ENCODE peak calls at places on chromosomes 1 and 21, in ten cellular contexts. Y, K, Q, T, D, S, F, N, E and O are unnamed samples.

GRCh38 chr21:43829161-43829560 is 35.9 kb upstream of the AGPAT3 start:
- DNase-seq in Y (no peak), K (no peak), Q (no peak), T (no peak), D (no peak), S (no peak), F (no peak), N (no peak), E (no peak), O (no peak)

GRCh38 chr1:58764294-58764978 is 19.4 kb downstream of the JUN start:
- DNase-seq in Y (no peak), K (peak), Q (no peak), T (no peak), D (no peak), S (no peak), F (no peak), N (no peak), E (peak), O (no peak)

GRCh38 chr21:29145354-29145782 is 14.9 kb downstream of the MAP3K7CL start:
- DNase-seq in Y (peak), K (peak), Q (no peak), T (no peak), D (peak), S (no peak), F (no peak), N (no peak), E (peak), O (no peak)

GRCh38 chr1:244102471-244102870 is 51.4 kb downstream of the ZBTB18 start:
- DNase-seq in Y (no peak), K (no peak), Q (no peak), T (no peak), D (no peak), S (no peak), F (no peak), N (no peak), E (no peak), O (no peak)

GRCh38 chr21:37915941-37916794 is at the start of gene KCNJ6:
- DNase-seq in Y (no peak), K (peak), Q (no peak), T (peak), D (no peak), S (peak), F (no peak), N (peak), E (no peak), O (peak)

GRCh38 chr1:72397786-72398185 is 115.4 kb upstream of the NEGR1 start:
- DNase-seq in Y (peak), K (peak), Q (no peak), T (no peak), D (peak), S (no peak), F (peak), N (no peak), E (peak), O (no peak)

GRCh38 chr21:44940116-44940631 is 345 bp downstream of the SLX9 start:
- DNase-seq in Y (no peak), K (no peak), Q (no peak), T (no peak), D (no peak), S (no peak), F (no peak), N (no peak), E (no peak), O (no peak)

GRCh38 chr1:193700710-193701355 is 514.4 kb upstream of the B3GALT2 start:
- DNase-seq in Y (no peak), K (peak), Q (no peak), T (peak), D (no peak), S (no peak), F (no peak), N (no peak), E (peak), O (no peak)

DNA sequence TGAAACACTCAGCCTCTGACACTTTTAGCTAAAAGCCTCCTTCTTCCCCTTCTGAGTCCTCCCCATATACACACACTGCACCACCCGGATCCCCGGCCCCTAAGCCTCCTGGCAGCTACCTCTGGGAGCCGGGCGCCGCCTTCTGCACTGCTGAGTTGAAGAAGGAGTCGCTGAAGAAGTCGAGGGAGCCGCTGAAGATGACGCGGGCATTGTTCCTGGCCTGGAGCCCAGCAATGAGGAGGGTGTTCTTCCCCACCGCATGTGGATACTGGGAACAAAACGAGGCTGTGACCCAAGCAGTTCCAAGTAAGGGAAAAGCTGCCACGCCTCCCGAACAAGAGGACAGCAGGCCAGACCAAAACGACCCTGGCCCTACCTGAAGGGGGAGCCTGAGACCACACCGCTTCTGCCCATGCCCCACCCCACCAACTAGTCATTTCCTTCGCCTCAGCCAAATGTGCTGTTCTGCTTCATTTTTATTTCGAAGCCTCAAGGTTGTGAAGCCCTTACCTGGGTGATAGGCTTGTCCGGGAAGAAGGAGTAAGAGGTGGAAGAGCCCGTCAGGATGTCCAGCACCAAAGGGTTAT is 7.0 kb downstream of the DDOST start:
- DNase-seq in Y (no peak), K (peak), Q (peak), T (peak), D (no peak), S (peak), F (no peak), N (no peak), E (no peak), O (no peak)
- TF ChIP-seq CTCF in Y (no peak), K (no peak), Q (no peak), T (peak), D (no peak), S (no peak), F (no peak), N (no peak), E (no peak), O (no peak)

DNA sequence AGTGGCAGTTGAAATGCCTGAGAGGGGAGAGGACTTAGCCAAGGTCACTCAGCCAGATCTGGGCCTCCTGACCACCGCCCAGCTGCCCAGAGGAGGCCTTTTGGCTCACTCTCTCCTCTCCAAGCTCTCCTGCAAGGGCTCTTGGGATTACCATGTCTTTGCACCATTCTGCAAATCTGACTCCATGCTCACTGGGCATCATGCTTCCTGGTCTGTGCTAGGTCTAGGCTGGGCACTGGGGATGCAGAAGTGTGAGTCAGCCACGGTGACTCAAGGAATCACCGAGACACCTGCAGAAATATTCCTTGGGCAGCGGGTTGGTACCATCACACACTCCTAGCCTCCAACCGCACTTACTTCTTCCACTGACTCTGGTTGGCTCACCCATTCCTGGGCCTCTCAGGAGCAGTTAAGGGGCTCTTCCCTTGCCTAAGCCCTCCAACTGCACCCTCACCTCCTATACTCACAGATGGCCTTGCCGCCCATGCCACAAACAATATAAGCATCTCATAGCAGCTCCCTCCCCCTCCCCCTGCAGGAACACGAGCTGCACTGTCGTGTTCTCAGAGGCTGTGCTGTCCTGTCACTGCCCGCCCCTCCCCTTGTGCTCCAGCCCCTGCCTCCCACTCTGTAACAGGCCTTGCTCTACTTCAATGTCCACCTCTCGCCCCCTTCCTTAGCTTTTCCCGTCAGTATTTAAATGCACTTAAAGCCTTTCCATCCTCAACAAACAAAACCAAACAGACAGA is 34.8 kb downstream of the CDCP2 start:
- DNase-seq in Y (no peak), K (peak), Q (no peak), T (no peak), D (no peak), S (no peak), F (no peak), N (no peak), E (peak), O (no peak)
- TF ChIP-seq CTCF in Y (no peak), K (no peak), Q (no peak), T (no peak), D (no peak), S (no peak), F (no peak), N (no peak), E (no peak), O (no peak)

GRCh38 chr21:19508442-19508841 is 1104.9 kb upstream of the TMPRSS15 start:
- DNase-seq in Y (no peak), K (no peak), Q (no peak), T (no peak), D (no peak), S (no peak), F (no peak), N (no peak), E (no peak), O (no peak)

GRCh38 chr21:19508844-19509243 is 1105.3 kb upstream of the TMPRSS15 start:
- DNase-seq in Y (no peak), K (no peak), Q (no peak), T (no peak), D (no peak), S (no peak), F (no peak), N (no peak), E (no peak), O (no peak)

GRCh38 chr21:19510057-19510456 is 1106.5 kb upstream of the TMPRSS15 start:
- DNase-seq in Y (no peak), K (no peak), Q (no peak), T (no peak), D (no peak), S (no peak), F (no peak), N (no peak), E (no peak), O (no peak)

GRCh38 chr21:19507682-19508260 is 1104.2 kb upstream of the TMPRSS15 start:
- DNase-seq in Y (no peak), K (peak), Q (no peak), T (peak), D (no peak), S (no peak), F (no peak), N (no peak), E (peak), O (no peak)

GRCh38 chr21:19510653-19511052 is 1107.1 kb upstream of the TMPRSS15 start:
- DNase-seq in Y (no peak), K (no peak), Q (no peak), T (no peak), D (no peak), S (no peak), F (no peak), N (no peak), E (no peak), O (no peak)
- TF ChIP-seq CTCF in Y (no peak), K (no peak), Q (no peak), T (peak), D (no peak), S (peak), F (no peak), N (no peak), E (no peak), O (peak)

DNA sequence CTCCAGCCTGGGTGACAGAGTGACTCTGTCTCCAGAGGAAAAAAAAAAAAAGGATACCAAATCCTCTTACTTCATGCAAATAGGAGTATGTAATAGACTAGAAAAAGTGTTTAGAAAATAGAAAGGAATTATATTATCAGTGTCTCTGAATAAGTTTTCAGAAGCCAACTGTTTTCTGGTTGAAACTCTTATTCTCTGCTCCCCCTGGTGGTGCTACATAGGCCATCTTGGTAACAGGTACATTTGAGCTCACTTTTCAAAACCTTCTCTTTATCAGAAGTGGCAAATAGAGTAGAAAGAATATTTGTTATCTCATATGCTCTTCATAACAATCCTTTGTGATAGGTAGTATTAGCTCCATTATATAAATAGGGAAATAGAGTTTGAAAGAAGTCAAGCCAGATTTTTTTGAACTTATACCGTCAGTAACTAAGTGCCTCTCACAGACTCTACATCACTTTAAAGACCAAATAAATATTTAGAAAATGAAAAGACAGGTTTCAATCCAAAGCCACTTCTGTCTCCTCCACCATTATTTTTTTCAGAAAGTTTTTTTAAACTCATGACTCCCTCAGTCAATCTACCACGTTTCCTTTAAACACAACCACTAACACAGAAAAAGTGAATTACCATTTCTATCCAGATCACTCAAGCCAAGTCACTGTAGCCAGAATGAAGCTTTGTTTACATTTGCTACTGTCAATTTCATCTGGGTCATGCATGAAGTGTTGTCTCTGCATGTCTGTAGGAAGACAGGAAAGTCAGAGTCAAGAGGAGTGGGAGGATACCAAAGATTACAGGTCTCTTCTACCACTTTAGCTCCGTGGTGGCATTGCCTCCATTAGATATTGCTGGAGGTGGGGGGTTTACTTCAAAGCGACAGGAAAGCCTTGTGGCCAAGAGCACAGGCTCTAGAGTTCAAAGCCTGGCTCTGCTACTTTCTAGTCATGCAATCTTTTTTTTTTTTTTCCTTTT is 45.6 kb downstream of the IL23R start:
- DNase-seq in Y (no peak), K (peak), Q (no peak), T (peak), D (no peak), S (peak), F (no peak), N (peak), E (peak), O (no peak)
- TF ChIP-seq CTCF in Y (peak), K (peak), Q (peak), T (peak), D (peak), S (peak), F (peak), N (peak), E (peak), O (peak)

GRCh38 chr21:17925900-17926299 is 106.7 kb upstream of the C21orf91 start:
- DNase-seq in Y (no peak), K (peak), Q (no peak), T (no peak), D (no peak), S (no peak), F (no peak), N (peak), E (peak), O (no peak)
- TF ChIP-seq CTCF in Y (peak), K (peak), Q (peak), T (peak), D (peak), S (no peak), F (peak), N (peak), E (peak), O (peak)